ENCODE peak calls at places on chromosome 22, in four cellular contexts. U is GM12878, H is K562, E is HepG2. B is an unnamed sample.

GRCh38 chr22:41096391-41096790 is 4.0 kb downstream of the EP300 start:
- DNase-seq in U (no peak), H (no peak), E (no peak), B (no peak)

GRCh38 chr22:38789606-38790005 is 4.3 kb downstream of the DNAL4 start:
- DNase-seq in U (no peak), H (no peak), E (no peak), B (no peak)

GRCh38 chr22:39287076-39287743 is 32.2 kb downstream of the RPL3 start:
- DNase-seq in U (no peak), H (no peak), E (no peak), B (no peak)

GRCh38 chr22:21779444-21779843 is 43.9 kb upstream of the YPEL1 start:
- DNase-seq in U (no peak), H (no peak), E (no peak), B (no peak)

GRCh38 chr22:24593810-24594568 is 1.1 kb upstream of the LRRC75B start:
- DNase-seq in U (no peak), H (no peak), E (peak; percentile 78), B (no peak)

GRCh38 chr22:29245626-29246385 is 22.0 kb downstream of the RHBDD3 start:
- DNase-seq in U (no peak), H (peak; percentile 72), E (peak; percentile 62), B (peak; percentile 80)

GRCh38 chr22:19704355-19705015 is 9.8 kb upstream of the SEPTIN5 start:
- DNase-seq in U (no peak), H (peak; percentile 27), E (no peak), B (peak; percentile 12)

GRCh38 chr22:29737251-29738117 is 17.7 kb downstream of the CABP7 start:
- DNase-seq in U (no peak), H (no peak), E (no peak), B (no peak)

GRCh38 chr22:39383841-39384625 is 15.5 kb upstream of the TAB1 start:
- DNase-seq in U (no peak), H (no peak), E (no peak), B (no peak)

GRCh38 chr22:24427500-24428164 is at the start of gene ADORA2A:
- DNase-seq in U (peak; percentile 35), H (no peak), E (no peak), B (no peak)

GRCh38 chr22:25884121-25884520 is 142.1 kb downstream of the MYO18B start:
- DNase-seq in U (no peak), H (no peak), E (no peak), B (no peak)

GRCh38 chr22:46066691-46067090 is 83.6 kb upstream of the PPARA start:
- DNase-seq in U (no peak), H (no peak), E (no peak), B (no peak)

GRCh38 chr22:32340437-32340836 is 17.2 kb upstream of the RFPL3 start:
- DNase-seq in U (no peak), H (no peak), E (peak; percentile 11), B (no peak)

GRCh38 chr22:22103078-22103593 is 120.5 kb upstream of the TOP3B start:
- DNase-seq in U (no peak), H (peak; percentile 97), E (no peak), B (peak; percentile 69)

GRCh38 chr22:46108564-46109473 is 41.5 kb upstream of the PPARA start:
- DNase-seq in U (no peak), H (peak; percentile 68), E (peak; percentile 42), B (no peak)

GRCh38 chr22:46139895-46140350 is 10.4 kb upstream of the PPARA start:
- DNase-seq in U (no peak), H (no peak), E (peak; percentile 58), B (no peak)

GRCh38 chr22:22210375-22210774 is 34.2 kb upstream of the VPREB1 start:
- DNase-seq in U (no peak), H (no peak), E (no peak), B (no peak)

GRCh38 chr22:45510376-45511232 is 7.9 kb downstream of the FBLN1 start:
- DNase-seq in U (no peak), H (no peak), E (no peak), B (no peak)

GRCh38 chr22:41574847-41575381 is 14.1 kb downstream of the CSDC2 start:
- DNase-seq in U (no peak), H (no peak), E (no peak), B (no peak)

GRCh38 chr22:38718414-38718813 is 12.7 kb downstream of the GTPBP1 start:
- DNase-seq in U (no peak), H (no peak), E (peak; percentile 47), B (peak; percentile 39)

GRCh38 chr22:28883917-28884753 is 763 bp downstream of the ZNRF3 start:
- DNase-seq in U (no peak), H (peak; percentile 47), E (no peak), B (peak; percentile 63)

GRCh38 chr22:40009953-40010751 is 15.4 kb downstream of the FAM83F start:
- DNase-seq in U (no peak), H (no peak), E (no peak), B (no peak)

GRCh38 chr22:38832005-38832978 is 11.5 kb downstream of the NPTXR start:
- DNase-seq in U (no peak), H (no peak), E (no peak), B (peak; percentile 12)

DNA sequence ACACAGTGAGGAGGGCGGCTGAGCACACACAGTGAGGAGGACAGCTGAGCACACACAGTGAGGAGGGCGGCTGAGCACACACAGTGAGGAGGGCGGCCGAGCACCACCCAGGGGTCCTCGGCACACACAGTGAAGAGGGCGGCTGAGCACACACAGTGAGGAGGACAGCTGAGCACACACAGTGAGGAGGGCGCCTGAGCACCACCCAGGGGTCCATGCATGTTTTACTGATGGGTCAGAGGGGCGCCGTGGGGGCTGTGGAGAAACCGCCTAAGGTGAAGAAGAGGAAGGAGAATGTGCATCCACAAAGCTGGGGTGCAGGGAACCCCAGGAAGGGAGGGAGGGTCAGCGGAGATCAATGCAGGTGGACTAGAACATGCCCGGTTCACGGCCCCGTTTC is 461.8 kb downstream of the BRD1 start:
- DNase-seq in U (no peak), H (no peak), E (no peak), B (no peak)
- TF ChIP-seq CREM in U (no peak), H (no peak), E (no peak), B (no peak)

DNA sequence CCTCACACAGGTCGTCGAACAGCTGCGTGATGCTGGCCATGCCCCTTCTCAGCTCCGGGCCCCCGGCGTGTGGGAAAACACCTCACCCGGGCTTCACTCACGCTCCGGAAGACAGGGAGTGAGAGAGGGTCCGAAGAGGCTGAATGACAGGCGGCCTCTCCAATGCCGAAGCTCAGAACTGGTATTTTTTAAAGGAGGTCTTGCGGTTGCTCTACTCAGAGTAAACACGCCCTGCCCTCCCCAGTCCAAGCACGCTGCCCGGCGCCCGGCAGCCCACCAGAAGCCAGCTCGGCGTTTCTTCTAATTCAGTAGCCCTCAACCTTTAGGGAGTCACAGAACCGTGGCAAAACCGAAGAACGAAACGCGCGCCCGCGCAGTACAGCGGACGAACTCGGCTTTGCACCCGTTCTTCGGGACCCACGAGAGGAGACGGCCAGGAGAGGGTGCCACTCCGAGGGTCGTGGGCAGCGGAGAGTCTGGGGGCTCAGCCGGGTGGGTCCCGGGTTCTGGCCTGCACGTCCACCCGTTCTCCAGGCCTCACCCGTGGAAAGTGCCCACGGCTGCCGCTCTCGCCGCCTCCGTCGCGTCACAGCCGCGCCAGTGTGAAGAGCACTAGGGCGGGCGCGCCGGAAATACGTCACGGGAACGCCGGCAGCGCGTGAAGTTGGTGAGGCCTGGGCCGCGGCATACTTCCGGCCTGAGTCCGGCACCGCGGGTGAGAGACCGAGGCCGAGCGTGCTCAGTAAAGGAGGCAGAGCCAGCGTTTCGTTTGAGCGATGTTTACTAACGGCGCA is at the start of gene TUBGCP6:
- DNase-seq in U (peak; percentile 53), H (peak; percentile 63), E (peak; percentile 84), B (peak; percentile 91)
- TF ChIP-seq ATF3 in U (peak; percentile 86), H (no peak), E (peak; percentile 60), B (no peak)

DNA sequence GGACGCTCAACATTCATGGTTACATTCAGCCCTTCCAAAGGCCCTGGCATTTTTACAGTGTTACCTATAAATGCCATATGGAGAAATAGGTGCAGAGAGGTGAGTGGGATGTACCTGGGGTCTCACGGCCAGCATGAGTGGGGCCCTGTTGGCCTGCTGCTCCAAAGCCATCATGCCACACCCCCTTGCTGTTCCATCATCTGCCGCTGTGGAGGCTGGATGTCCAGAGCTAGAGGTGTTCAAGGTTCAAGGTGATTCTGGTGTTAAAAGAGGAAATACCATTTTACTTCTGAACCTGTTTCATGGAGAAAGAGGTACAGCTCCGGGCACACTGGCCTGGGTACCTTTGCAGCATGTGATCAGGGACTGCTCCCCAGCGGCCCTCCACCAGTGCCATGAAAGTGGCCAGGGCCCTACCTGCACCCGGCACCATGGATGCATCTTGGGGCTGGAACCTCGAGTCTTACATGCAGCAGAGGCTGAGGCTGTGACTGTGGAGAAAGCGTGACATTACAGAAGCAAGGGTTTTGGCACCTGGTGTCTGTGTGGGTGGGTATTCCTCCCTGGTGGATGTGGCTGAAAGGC is 68.6 kb downstream of the PARVB start:
- DNase-seq in U (no peak), H (no peak), E (peak; percentile 32), B (no peak)
- TF ChIP-seq TCF7 in U (no peak), H (no peak), E (no peak), B (no peak)

DNA sequence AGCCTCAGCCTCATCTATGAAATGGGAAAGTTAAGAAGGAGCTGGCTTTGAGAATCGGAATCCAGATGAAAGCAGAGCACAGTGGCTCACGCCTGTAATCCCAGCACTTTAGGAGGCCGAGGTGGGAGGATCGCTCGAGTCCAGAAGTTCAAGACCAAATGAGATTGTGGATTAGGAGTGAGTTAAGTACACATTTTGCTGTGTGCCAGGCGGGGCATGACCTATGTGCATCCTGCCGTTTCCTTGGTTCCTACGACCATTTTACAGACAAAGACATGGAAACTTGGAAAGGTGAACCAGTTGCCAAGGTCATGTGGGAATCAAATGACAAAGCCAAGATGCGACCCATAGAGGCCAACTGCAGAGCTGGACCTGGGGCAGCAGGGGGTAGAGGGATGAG is 4.2 kb downstream of the PLA2G3 start:
- DNase-seq in U (no peak), H (no peak), E (no peak), B (no peak)
- TF ChIP-seq CREM in U (no peak), H (no peak), E (no peak), B (no peak)

GRCh38 chr22:26983311-26983710 is 325.9 kb downstream of the MIAT start:
- DNase-seq in U (no peak), H (no peak), E (no peak), B (no peak)

GRCh38 chr22:26979294-26979693 is 321.9 kb downstream of the MIAT start:
- DNase-seq in U (no peak), H (no peak), E (no peak), B (peak; percentile 30)

GRCh38 chr22:26981520-26981919 is 324.1 kb downstream of the MIAT start:
- DNase-seq in U (no peak), H (no peak), E (no peak), B (no peak)

GRCh38 chr22:26977741-26978140 is 320.4 kb downstream of the MIAT start:
- DNase-seq in U (no peak), H (no peak), E (no peak), B (peak; percentile 35)

DNA sequence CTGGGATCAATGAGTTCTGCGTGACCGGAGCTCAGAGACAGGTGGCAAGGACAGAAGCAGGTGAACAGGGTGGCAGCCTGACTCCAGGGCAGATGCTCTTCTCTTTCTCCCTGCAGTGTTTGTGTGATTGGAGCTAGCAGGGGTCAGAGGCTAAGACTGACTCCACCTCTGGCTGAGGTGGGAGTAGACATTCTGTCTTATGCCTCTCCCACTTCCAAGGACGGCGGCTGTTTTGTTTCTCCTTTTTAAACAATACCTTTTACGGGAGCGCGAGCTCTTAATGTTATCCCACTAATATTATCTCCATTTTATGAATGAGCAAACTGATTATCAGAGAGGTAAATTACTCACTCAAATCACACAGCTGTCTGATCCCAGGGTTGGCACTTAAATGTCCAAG is 323.7 kb downstream of the MIAT start:
- DNase-seq in U (no peak), H (no peak), E (no peak), B (no peak)
- TF ChIP-seq ATF3 in U (no peak), H (no peak), E (no peak), B (no peak)